ENCODE peak calls at places on chromosomes 12 and 14, in seven cellular contexts. Q is AG08396, Y is foreskin fibroblast, J is endothelial cell, P is C1 segment of cervical spinal cord, W is endodermal cell, R is T-helper 1 cell. K is an unnamed sample.

GRCh38 chr12:32249701-32250270 is 143.1 kb downstream of the BICD1 start:
- DNase-seq in Q (no peak), Y (no peak), J (no peak), P (no peak), W (peak), R (no peak), K (no peak)

GRCh38 chr12:131387281-131388163 is 323.4 kb upstream of the SFSWAP start:
- DNase-seq in Q (no peak), Y (no peak), J (no peak), P (no peak), W (peak), R (no peak), K (no peak)

GRCh38 chr12:130132831-130133635 is 29.2 kb upstream of the FZD10 start:
- DNase-seq in Q (no peak), Y (no peak), J (no peak), P (no peak), W (no peak), R (no peak), K (no peak)

GRCh38 chr12:28780096-28780495 is 369.0 kb upstream of the FAR2 start:
- DNase-seq in Q (peak), Y (peak), J (no peak), P (no peak), W (no peak), R (no peak), K (no peak)

GRCh38 chr14:24662753-24663152 is 28.8 kb upstream of the GZMB start:
- DNase-seq in Q (no peak), Y (no peak), J (no peak), P (no peak), W (peak), R (no peak), K (no peak)

GRCh38 chr12:64180951-64181350 is 41.1 kb downstream of the KICS2 start:
- DNase-seq in Q (peak), Y (peak), J (no peak), P (no peak), W (no peak), R (no peak), K (peak)

GRCh38 chr12:131049002-131049401 is 95.3 kb downstream of the ADGRD1 start:
- DNase-seq in Q (no peak), Y (no peak), J (no peak), P (no peak), W (no peak), R (no peak), K (no peak)

GRCh38 chr14:94478420-94478819 is 2.4 kb upstream of the SERPINA9 start:
- DNase-seq in Q (no peak), Y (no peak), J (no peak), P (no peak), W (no peak), R (no peak), K (no peak)

GRCh38 chr12:17079251-17079909 is 473.4 kb upstream of the LMO3 start:
- DNase-seq in Q (no peak), Y (no peak), J (no peak), P (no peak), W (no peak), R (no peak), K (no peak)

GRCh38 chr12:13161172-13161571 is 35.4 kb upstream of the EMP1 start:
- DNase-seq in Q (no peak), Y (no peak), J (no peak), P (no peak), W (no peak), R (no peak), K (no peak)

K was measured in HTR-8/SVneo.